ENCODE peak calls at places on chromosomes 1 and 21, in seven cellular contexts. P is cardiac fibroblast, T is adrenal gland, Q is ACHN, I is fibroblast of lung, X is neural crest cell, R is AG09309. S is an unnamed sample.

GRCh38 chr1:66298427-66298826 is 235.5 kb upstream of the SGIP1 start:
- DNase-seq in P (no peak), T (no peak), Q (no peak), I (no peak), X (no peak), R (no peak), S (peak)

GRCh38 chr1:62274496-62274895 is 44.7 kb downstream of the KANK4 start:
- DNase-seq in P (no peak), T (no peak), Q (no peak), I (no peak), X (no peak), R (no peak), S (no peak)

GRCh38 chr21:43884012-43884860 is 19.2 kb downstream of the AGPAT3 start:
- DNase-seq in P (peak), T (peak), Q (no peak), I (no peak), X (no peak), R (no peak), S (peak)

GRCh38 chr1:11333631-11334030 is 60.6 kb downstream of the UBIAD1 start:
- DNase-seq in P (no peak), T (no peak), Q (no peak), I (no peak), X (no peak), R (no peak), S (no peak)

GRCh38 chr1:119453021-119453420 is 38.1 kb downstream of the HSD3B2 start:
- DNase-seq in P (peak), T (peak), Q (no peak), I (peak), X (no peak), R (peak), S (no peak)

GRCh38 chr1:63691672-63692425 is 82.0 kb upstream of the ROR1 start:
- DNase-seq in P (peak), T (peak), Q (peak), I (peak), X (peak), R (peak), S (peak)

GRCh38 chr1:204846546-204846945 is 24.1 kb upstream of the NFASC start:
- DNase-seq in P (no peak), T (no peak), Q (no peak), I (no peak), X (no peak), R (no peak), S (no peak)

GRCh38 chr1:15000671-15001070 is 152.9 kb upstream of the TMEM51 start:
- DNase-seq in P (no peak), T (no peak), Q (no peak), I (no peak), X (no peak), R (no peak), S (no peak)

GRCh38 chr1:112390775-112391602 is 5.0 kb upstream of the CTTNBP2NL start:
- DNase-seq in P (peak), T (peak), Q (peak), I (peak), X (peak), R (peak), S (peak)

GRCh38 chr21:36156815-36157670 is at the start of gene DOP1B:
- DNase-seq in P (no peak), T (no peak), Q (no peak), I (no peak), X (peak), R (no peak), S (no peak)

GRCh38 chr1:32939655-32940371 is 24.8 kb downstream of the RNF19B start:
- DNase-seq in P (peak), T (peak), Q (no peak), I (peak), X (no peak), R (peak), S (peak)

GRCh38 chr1:228695015-228695955 is 40.0 kb upstream of the RHOU start:
- DNase-seq in P (no peak), T (no peak), Q (no peak), I (no peak), X (no peak), R (no peak), S (no peak)

GRCh38 chr1:71693581-71693980 is 588.8 kb downstream of the NEGR1 start:
- DNase-seq in P (no peak), T (no peak), Q (no peak), I (no peak), X (no peak), R (no peak), S (no peak)

GRCh38 chr1:31800677-31800967 is 15.2 kb downstream of the SPOCD1 start:
- DNase-seq in P (no peak), T (no peak), Q (no peak), I (no peak), X (no peak), R (no peak), S (no peak)

GRCh38 chr1:46248122-46248920 is 758 bp downstream of the RAD54L start:
- DNase-seq in P (no peak), T (peak), Q (peak), I (no peak), X (peak), R (no peak), S (peak)

GRCh38 chr21:22319435-22319834 is 1321.2 kb downstream of the NCAM2 start:
- DNase-seq in P (no peak), T (no peak), Q (no peak), I (no peak), X (no peak), R (no peak), S (no peak)

GRCh38 chr1:26529655-26530539 is at the start of gene RPS6KA1:
- DNase-seq in P (peak), T (peak), Q (peak), I (peak), X (peak), R (no peak), S (no peak)

GRCh38 chr1:232553050-232553754 is 76.7 kb downstream of the SIPA1L2 start:
- DNase-seq in P (peak), T (peak), Q (no peak), I (peak), X (no peak), R (no peak), S (no peak)

GRCh38 chr1:44239961-44240371 is 26.7 kb downstream of the DMAP1 start:
- DNase-seq in P (peak), T (no peak), Q (no peak), I (peak), X (no peak), R (no peak), S (no peak)

GRCh38 chr1:9418851-9419250 is 120.4 kb upstream of the SLC25A33 start:
- DNase-seq in P (no peak), T (no peak), Q (no peak), I (no peak), X (no peak), R (no peak), S (no peak)

S was measured in erythroblast.